ENCODE peak calls at places on chromosomes 12 and 14, in four cellular contexts. N is K562, Z is pancreas, Q is H1. F is an unnamed sample. For H3K4me1, the result is how much of the 10 kb centered on the place peaks cover.

GRCh38 chr12:61272441-61272840 is 987.8 kb upstream of the USP15 start:
- DNase-seq in N (no peak), Q (no peak), Z (no peak), F (no peak)

GRCh38 chr12:846376-846775 is 94.0 kb downstream of the WNK1 start:
- DNase-seq in Z (no peak), Q (no peak), N (no peak), F (no peak)

GRCh38 chr12:57616383-57617101 is 5.3 kb downstream of the ARHGEF25 start:
- DNase-seq in Q (no peak), N (no peak), Z (no peak), F (no peak)

GRCh38 chr12:25412735-25413134 is 140.3 kb downstream of the LMNTD1 start:
- DNase-seq in Q (no peak), Z (no peak), N (no peak), F (no peak)

GRCh38 chr12:107101651-107102050 is 8.3 kb upstream of the CRY1 start:
- DNase-seq in N (no peak), Z (no peak), Q (no peak), F (no peak)

GRCh38 chr12:107415834-107416233 is 269.8 kb upstream of the PWP1 start:
- DNase-seq in N (no peak), Z (no peak), Q (no peak), F (no peak)

GRCh38 chr12:56234746-56235436 is 5.0 kb downstream of the SLC39A5 start:
- DNase-seq in Z (peak), Q (no peak), N (no peak), F (no peak)

GRCh38 chr12:128940090-128940888 is 87.0 kb downstream of the GLT1D1 start:
- DNase-seq in N (no peak), Z (no peak), Q (no peak), F (no peak)

GRCh38 chr14:21476526-21476924 is 234 bp downstream of the RAB2B start:
- DNase-seq in N (peak), Q (no peak), Z (peak), F (no peak)

GRCh38 chr14:75011356-75012097 is 8.8 kb downstream of the EIF2B2 start:
- DNase-seq in Z (no peak), N (no peak), Q (no peak), F (no peak)

GRCh38 chr12:69897744-69898143 is 72.7 kb downstream of the MYRFL start:
- DNase-seq in Z (no peak), Q (no peak), N (no peak), F (no peak)

GRCh38 chr12:40054554-40055226 is 51.2 kb downstream of the SLC2A13 start:
- DNase-seq in Q (no peak), Z (no peak), N (no peak), F (no peak)

GRCh38 chr14:64296561-64296960 is 2.4 kb upstream of the ESR2 start:
- DNase-seq in N (no peak), Q (no peak), Z (no peak), F (no peak)

GRCh38 chr12:1544991-1545700 is 49.2 kb downstream of the FBXL14 start:
- DNase-seq in Z (no peak), Q (no peak), N (no peak), F (no peak)

GRCh38 chr12:107485731-107486130 is 199.9 kb upstream of the PWP1 start:
- DNase-seq in Q (no peak), N (no peak), Z (no peak), F (no peak)

GRCh38 chr12:109777544-109777943 is 55.7 kb downstream of the TRPV4 start:
- DNase-seq in Z (no peak), N (peak), Q (no peak), F (peak)

GRCh38 chr14:61977217-61977616 is 215.0 kb downstream of the SNAPC1 start:
- DNase-seq in Q (no peak), Z (no peak), N (no peak), F (no peak)

GRCh38 chr12:125284945-125285344 is 219.7 kb downstream of the AACS start:
- DNase-seq in N (no peak), Z (no peak), Q (no peak), F (no peak)

GRCh38 chr14:31692376-31692781 is 131.2 kb downstream of the NUBPL start:
- DNase-seq in Z (no peak), Q (no peak), N (no peak), F (no peak)

GRCh38 chr12:53098354-53098981 is 1.0 kb downstream of the IGFBP6 start:
- DNase-seq in Q (no peak), Z (no peak), N (no peak), F (no peak)

GRCh38 chr14:55430024-55430690 is 10.3 kb downstream of the TBPL2 start:
- DNase-seq in Q (no peak), N (peak), Z (peak), F (no peak)

GRCh38 chr14:100900837-100901390 is 2.6 kb downstream of the RTL1 start:
- DNase-seq in Q (peak), N (peak), Z (peak), F (no peak)

GRCh38 chr14:55052259-55052930 is 948 bp downstream of the MAPK1IP1L start:
- DNase-seq in N (no peak), Z (no peak), Q (no peak), F (no peak)

GRCh38 chr12:6961695-6962284 is 8.7 kb downstream of the PHB2 start:
- DNase-seq in N (peak), Z (peak), Q (peak), F (no peak)

GRCh38 chr14:103509864-103510263 is 12.8 kb downstream of the CKB start:
- DNase-seq in N (no peak), Q (no peak), Z (no peak), F (no peak)

GRCh38 chr14:51554339-51554920 is 97.3 kb upstream of the FRMD6 start:
- DNase-seq in Q (no peak), N (no peak), Z (no peak), F (no peak)

GRCh38 chr14:90778468-90779255 is 37.6 kb downstream of the TTC7B start:
- DNase-seq in Q (no peak), N (no peak), Z (no peak), F (no peak)

GRCh38 chr12:84463756-84464495 is 448.7 kb downstream of the SLC6A15 start:
- DNase-seq in N (no peak), Z (no peak), Q (no peak), F (no peak)

GRCh38 chr12:40945772-40946171 is 242.3 kb upstream of the PDZRN4 start:
- DNase-seq in Z (no peak), N (no peak), Q (no peak), F (no peak)

GRCh38 chr12:55719371-55719770 is 822 bp upstream of the RDH5 start:
- DNase-seq in Q (no peak), N (no peak), Z (no peak), F (no peak)

GRCh38 chr12:118064608-118065007 is 3.6 kb upstream of the WSB2 start:
- DNase-seq in Q (no peak), Z (no peak), N (no peak), F (peak)

GRCh38 chr14:20455355-20456300 is 602 bp downstream of the APEX1 start:
- DNase-seq in N (peak), Z (no peak), Q (no peak), F (no peak)

GRCh38 chr14:84891414-84891813 is 638.5 kb upstream of the FLRT2 start:
- DNase-seq in N (no peak), Q (no peak), Z (no peak), F (no peak)

GRCh38 chr14:49206832-49207231 is 379.3 kb downstream of the RPS29 start:
- DNase-seq in Z (no peak), N (no peak), Q (no peak), F (no peak)

GRCh38 chr12:18850752-18851151 is 112.8 kb downstream of the CAPZA3 start:
- DNase-seq in N (no peak), Z (no peak), Q (no peak), F (no peak)
- H3K4me1 ChIP-seq in N (under half), Z (under half), Q (under half), F (under half)

GRCh38 chr14:34538871-34539406 is 562 bp downstream of the EAPP start:
- DNase-seq in N (no peak), Z (no peak), Q (no peak), F (no peak)

GRCh38 chr14:34536951-34537676 is 2.4 kb downstream of the EAPP start:
- DNase-seq in N (no peak), Z (no peak), Q (no peak), F (no peak)

GRCh38 chr14:34539407-34540180 is at the start of gene EAPP:
- DNase-seq in N (peak), Q (peak), Z (peak), F (peak)

DNA sequence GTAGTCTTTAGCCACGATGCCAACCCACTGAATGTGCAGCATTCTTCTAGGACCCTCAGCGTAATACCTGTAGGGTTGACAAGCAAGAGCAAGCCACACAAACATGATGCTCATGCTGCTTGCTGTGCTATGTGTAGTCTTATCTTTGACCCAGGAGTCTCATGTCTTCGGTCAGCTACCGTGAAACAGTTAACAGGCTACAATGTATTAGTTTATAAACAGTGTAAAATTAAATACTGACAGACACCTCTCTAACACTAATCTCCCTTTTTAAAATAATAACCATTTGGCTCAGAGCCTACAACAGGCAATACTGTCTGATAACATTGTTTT is 1.9 kb downstream of the EAPP start:
- DNase-seq in Q (no peak), N (no peak), Z (no peak), F (no peak)
- H3K4me3 ChIP-seq in Q (no peak), N (peak), Z (no peak), F (no peak)

GRCh38 chr12:122059203-122059960 is 19.2 kb upstream of the MLXIP start:
- DNase-seq in N (no peak), Z (no peak), Q (no peak), F (no peak)
- H3K27ac ChIP-seq in N (no peak), Z (no peak), Q (no peak), F (no peak)

DNA sequence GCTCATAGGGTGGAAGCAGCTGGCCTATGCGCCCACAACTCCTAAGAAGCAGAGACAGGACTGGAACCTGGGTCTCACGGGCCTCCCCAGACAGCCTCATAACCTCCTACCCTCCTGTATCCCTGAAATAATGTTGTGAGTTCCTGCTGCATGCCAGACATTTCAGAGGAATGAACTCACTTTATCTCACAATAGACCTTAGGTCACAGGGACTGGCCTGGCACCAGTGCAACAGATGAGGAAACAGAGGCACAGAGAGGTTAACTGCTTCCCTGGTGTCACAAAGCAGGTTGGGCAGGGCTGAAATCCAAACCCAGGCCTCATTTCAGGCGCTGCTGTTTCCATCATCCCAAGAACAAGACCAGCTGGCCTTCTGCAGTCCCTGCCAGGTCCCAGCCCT is 5.3 kb downstream of the PHETA1 start:
- DNase-seq in N (no peak), Q (no peak), Z (no peak), F (no peak)
- H3K4me1 ChIP-seq in N (under half), Q (under half), Z (under half), F (under half)

F was measured in iPS DF 6.9.